ENCODE peak calls at places on chromosomes 12 and 14, in eight cellular contexts. W is spleen, Z is transverse colon, A is HCT116, P is tibial nerve, G is A549, X is ovary, T is stomach. V is an unnamed sample.

GRCh38 chr12:32399373-32400113 is at the start of gene FGD4:
- DNase-seq in X (peak), A (peak), T (peak), G (peak), Z (peak), W (peak), P (peak), V (peak)

GRCh38 chr12:53299101-53299453 is 418 bp upstream of the MYG1 start:
- DNase-seq in W (no peak), X (no peak), P (no peak), G (peak), A (peak), T (no peak), Z (no peak), V (peak)

GRCh38 chr12:6452245-6452731 is 446 bp downstream of the TAPBPL start:
- DNase-seq in W (no peak), A (no peak), P (no peak), Z (peak), X (peak), G (no peak), T (peak), V (no peak)

GRCh38 chr12:127537070-127537469 is 729.9 kb upstream of the TMEM132C start:
- DNase-seq in X (no peak), A (no peak), G (no peak), T (no peak), Z (no peak), W (no peak), P (no peak), V (no peak)

GRCh38 chr12:106642991-106643390 is 60.2 kb downstream of the RFX4 start:
- DNase-seq in P (no peak), X (no peak), Z (no peak), W (no peak), G (no peak), T (no peak), A (no peak), V (no peak)

GRCh38 chr14:75184447-75184846 is 8.0 kb upstream of the TMED10 start:
- DNase-seq in G (no peak), Z (no peak), W (no peak), A (no peak), T (no peak), X (no peak), P (no peak), V (no peak)

GRCh38 chr14:74567219-74567618 is 44.8 kb downstream of the LTBP2 start:
- DNase-seq in A (no peak), G (no peak), X (no peak), P (no peak), W (peak), T (no peak), Z (no peak), V (no peak)

GRCh38 chr12:120814903-120815429 is 89.2 kb downstream of the SPPL3 start:
- DNase-seq in X (no peak), T (no peak), P (no peak), G (no peak), W (no peak), A (no peak), Z (no peak), V (no peak)

GRCh38 chr12:120656008-120656407 is 15.6 kb downstream of the CABP1 start:
- DNase-seq in P (no peak), G (no peak), W (no peak), X (no peak), T (no peak), Z (no peak), A (no peak), V (no peak)

GRCh38 chr14:34501997-34502396 is 37.5 kb downstream of the EAPP start:
- DNase-seq in X (no peak), T (no peak), Z (no peak), A (no peak), W (no peak), P (no peak), G (no peak), V (no peak)

GRCh38 chr12:25876383-25877045 is 82.0 kb upstream of the RASSF8 start:
- DNase-seq in Z (no peak), X (no peak), A (no peak), G (no peak), P (no peak), T (no peak), W (no peak), V (no peak)

GRCh38 chr12:51527872-51528271 is 63.2 kb upstream of the SCN8A start:
- DNase-seq in T (no peak), P (no peak), X (no peak), Z (no peak), G (no peak), A (no peak), W (no peak), V (peak)

GRCh38 chr12:46384451-46385301 is 12.1 kb upstream of the SLC38A2 start:
- DNase-seq in A (no peak), X (no peak), P (no peak), Z (no peak), W (no peak), T (no peak), G (no peak), V (no peak)

GRCh38 chr14:38204717-38205115 is 3.0 kb upstream of the SSTR1 start:
- DNase-seq in G (no peak), A (no peak), X (no peak), Z (no peak), T (no peak), W (no peak), P (no peak), V (no peak)

GRCh38 chr12:8689606-8690175 is 8.1 kb upstream of the RIMKLB start:
- DNase-seq in T (no peak), P (no peak), A (no peak), X (no peak), W (no peak), Z (no peak), G (no peak), V (no peak)

GRCh38 chr12:89383235-89384049 is 31.1 kb upstream of the DUSP6 start:
- DNase-seq in T (no peak), X (no peak), G (no peak), A (no peak), P (no peak), Z (peak), W (no peak), V (no peak)

GRCh38 chr14:74427651-74428050 is 1.6 kb upstream of the SYNDIG1L start:
- DNase-seq in A (no peak), G (no peak), X (no peak), T (no peak), W (no peak), P (no peak), Z (no peak), V (peak)

GRCh38 chr14:71891185-71891584 is 41.0 kb upstream of the RGS6 start:
- DNase-seq in X (no peak), G (no peak), P (no peak), A (no peak), T (no peak), W (no peak), Z (no peak), V (no peak)

GRCh38 chr12:96256672-96257361 is 62.6 kb downstream of the ELK3 start:
- DNase-seq in W (no peak), T (no peak), X (no peak), A (no peak), G (no peak), Z (no peak), P (no peak), V (no peak)
- TF ChIP-seq POLR2A in W (no peak), T (no peak), X (no peak), A (no peak), G (no peak), Z (no peak), P (no peak), V (no peak)

GRCh38 chr14:55671641-55672040 is 91.6 kb downstream of the KTN1 start:
- DNase-seq in Z (no peak), T (no peak), P (no peak), A (no peak), X (no peak), W (no peak), G (no peak), V (no peak)
- H3K4me3 ChIP-seq in Z (no peak), T (no peak), P (no peak), A (no peak), X (no peak), W (no peak), G (no peak), V (no peak)

GRCh38 chr14:24190416-24190815 is 1.8 kb upstream of the IPO4 start:
- DNase-seq in G (no peak), A (no peak), P (no peak), W (no peak), X (no peak), T (no peak), Z (no peak), V (no peak)
- TF ChIP-seq CTCF in G (no peak), A (no peak), P (no peak), W (no peak), X (no peak), T (no peak), Z (no peak), V (no peak)

GRCh38 chr12:124863409-124864325 is at the start of gene SCARB1:
- DNase-seq in X (peak), A (peak), Z (peak), W (peak), T (peak), G (peak), P (peak), V (peak)
- TF ChIP-seq POLR2A in X (peak), A (peak), Z (peak), W (no peak), T (no peak), G (peak), P (peak), V (no peak)